ENCODE peak calls at places on chromosome 15, in nine cellular contexts. F is stimulated activated naive CD4-positive, alpha-beta T cell; T is hippocampal formation; S is lower lobe of right lung; V is pancreas; A is body of pancreas; W is GM23338; R is Ammon's horn; P is PC-3. I is an unnamed sample.
A peak's percentile ranks its signal among the peaks of the same experiment; 100 is the strongest.

GRCh38 chr15:74367296-74367854 is at the start of gene CYP11A1:
- DNase-seq in R (no peak), W (no peak), T (no peak), V (no peak), A (no peak), F (no peak), P (no peak), S (no peak), I (no peak)

GRCh38 chr15:70289191-70289955 is 191.7 kb upstream of the TLE3 start:
- DNase-seq in A (peak; percentile 79), F (no peak), P (peak; percentile 31), S (peak; percentile 68), W (peak; percentile 42), V (peak; percentile 30), R (no peak), T (no peak), I (no peak)

GRCh38 chr15:90261811-90262210 is 3.7 kb upstream of the NGRN start:
- DNase-seq in W (no peak), R (no peak), T (no peak), S (no peak), V (no peak), P (peak; percentile 78), F (no peak), A (no peak), I (no peak)

GRCh38 chr15:43792761-43793493 is 807 bp downstream of the SERF2 start:
- DNase-seq in A (peak; percentile 44), S (peak; percentile 67), F (no peak), W (peak; percentile 35), T (no peak), V (peak; percentile 43), R (no peak), P (peak; percentile 20), I (no peak)

GRCh38 chr15:40058476-40059140 is 19.6 kb upstream of the SRP14 start:
- DNase-seq in V (no peak), P (peak; percentile 31), A (no peak), W (no peak), T (no peak), S (no peak), R (no peak), F (no peak), I (no peak)

GRCh38 chr15:67573194-67573593 is 30.7 kb downstream of the MAP2K5 start:
- DNase-seq in R (no peak), W (no peak), P (no peak), A (no peak), V (no peak), F (no peak), T (no peak), S (no peak), I (no peak)

GRCh38 chr15:52331490-52332240 is 36.1 kb upstream of the MYO5C start:
- DNase-seq in F (no peak), W (peak; percentile 33), A (peak; percentile 41), P (peak; percentile 92), R (peak; percentile 67), T (peak; percentile 14), S (no peak), V (peak; percentile 39), I (no peak)

GRCh38 chr15:67512140-67512539 is 8.8 kb upstream of the C15orf61 start:
- DNase-seq in W (no peak), P (no peak), R (no peak), A (no peak), V (no peak), T (no peak), F (no peak), S (no peak), I (no peak)

GRCh38 chr15:65847977-65848376 is 21.3 kb upstream of the RAB11A start:
- DNase-seq in V (no peak), P (no peak), A (no peak), F (no peak), T (no peak), R (no peak), W (no peak), S (no peak), I (no peak)

GRCh38 chr15:96330450-96331140 is at the start of gene NR2F2:
- DNase-seq in S (peak; percentile 97), P (peak; percentile 97), R (peak; percentile 97), W (peak; percentile 98), A (peak; percentile 98), V (peak; percentile 95), F (no peak), T (peak; percentile 80), I (no peak)

GRCh38 chr15:52066842-52067544 is 45.6 kb downstream of the BCL2L10 start:
- DNase-seq in T (no peak), V (no peak), R (no peak), S (no peak), A (no peak), P (no peak), W (no peak), F (no peak), I (no peak)

GRCh38 chr15:51907136-51907862 is 64.3 kb downstream of the LEO1 start:
- DNase-seq in F (no peak), P (peak; percentile 98), S (no peak), V (peak; percentile 85), R (no peak), A (peak; percentile 85), T (no peak), W (peak; percentile 60), I (no peak)

GRCh38 chr15:63752075-63752684 is 81.6 kb downstream of the HERC1 start:
- DNase-seq in V (peak; percentile 37), T (peak; percentile 33), S (no peak), R (peak; percentile 72), P (peak; percentile 68), F (peak; percentile 6), W (peak; percentile 71), A (peak; percentile 28), I (peak; percentile 24)

GRCh38 chr15:92625297-92625980 is 30.1 kb downstream of the FAM174B start:
- DNase-seq in F (no peak), S (no peak), W (no peak), T (peak; percentile 50), R (no peak), A (peak; percentile 38), V (no peak), P (peak; percentile 67), I (no peak)

GRCh38 chr15:50224606-50225005 is 40.9 kb downstream of the HDC start:
- DNase-seq in S (no peak), P (no peak), A (no peak), W (no peak), V (no peak), F (no peak), R (no peak), T (no peak), I (no peak)

GRCh38 chr15:60591491-60592385 is 112.8 kb upstream of the ICE2 start:
- DNase-seq in A (peak; percentile 54), R (peak; percentile 40), V (peak; percentile 69), P (no peak), T (no peak), W (peak; percentile 74), S (peak; percentile 69), F (peak; percentile 34), I (no peak)

GRCh38 chr15:33852094-33852493 is 116.2 kb upstream of the CHRM5 start:
- DNase-seq in W (no peak), V (no peak), S (no peak), T (no peak), P (no peak), R (no peak), F (no peak), A (no peak), I (no peak)

GRCh38 chr15:39814487-39814886 is 31.8 kb upstream of the FSIP1 start:
- DNase-seq in P (no peak), A (no peak), W (no peak), S (no peak), V (no peak), T (no peak), R (no peak), F (no peak), I (no peak)

GRCh38 chr15:42111924-42112323 is 17.6 kb upstream of the PLA2G4D start:
- DNase-seq in F (no peak), W (no peak), V (no peak), R (peak; percentile 55), P (no peak), T (no peak), S (no peak), A (no peak), I (no peak)

GRCh38 chr15:42558739-42559138 is 10.1 kb downstream of the HAUS2 start:
- DNase-seq in T (no peak), P (no peak), R (no peak), V (no peak), F (no peak), S (no peak), A (no peak), W (no peak), I (no peak)

GRCh38 chr15:37516628-37517027 is 416.3 kb upstream of the MEIS2 start:
- DNase-seq in F (no peak), P (no peak), W (no peak), V (no peak), S (no peak), R (no peak), A (no peak), T (no peak), I (no peak)

GRCh38 chr15:50109086-50109987 is 9.7 kb downstream of the ATP8B4 start:
- DNase-seq in V (no peak), S (no peak), P (no peak), R (peak; percentile 24), A (no peak), F (no peak), T (no peak), W (no peak), I (no peak)

GRCh38 chr15:90358124-90359033 is 6.3 kb downstream of the ZNF774 start:
- DNase-seq in F (no peak), R (no peak), V (no peak), W (no peak), T (no peak), A (no peak), P (peak; percentile 29), S (no peak), I (no peak)

GRCh38 chr15:82890338-82891024 is 62.0 kb downstream of the HOMER2 start:
- DNase-seq in T (no peak), P (no peak), R (no peak), W (no peak), A (no peak), V (peak; percentile 8), S (no peak), F (no peak), I (no peak)

GRCh38 chr15:67828969-67829646 is 3.8 kb downstream of the SKOR1 start:
- DNase-seq in T (no peak), A (no peak), R (no peak), V (no peak), S (no peak), W (peak; percentile 39), F (no peak), P (no peak), I (no peak)

GRCh38 chr15:80264031-80264430 is 12.0 kb upstream of the CTXND1 start:
- DNase-seq in A (no peak), T (no peak), P (peak; percentile 30), S (no peak), V (no peak), F (no peak), R (no peak), W (peak; percentile 46), I (no peak)

GRCh38 chr15:55774113-55774970 is 31.4 kb upstream of the PRTG start:
- DNase-seq in P (peak; percentile 60), S (no peak), F (no peak), W (peak; percentile 86), V (peak; percentile 23), T (no peak), R (no peak), A (peak; percentile 21), I (no peak)

GRCh38 chr15:35545316-35545824 is 595 bp downstream of the DPH6 start:
- DNase-seq in R (peak; percentile 52), V (peak; percentile 45), S (peak; percentile 63), P (peak; percentile 38), F (no peak), W (peak; percentile 50), A (peak; percentile 44), T (no peak), I (no peak)

GRCh38 chr15:78302579-78302978 is 3.2 kb upstream of the SKIC8 start:
- DNase-seq in V (no peak), R (no peak), P (peak; percentile 67), W (no peak), T (no peak), F (no peak), A (no peak), S (no peak), I (no peak)

GRCh38 chr15:85414495-85414894 is 34.1 kb downstream of the AKAP13 start:
- DNase-seq in W (no peak), F (no peak), A (no peak), S (no peak), P (peak; percentile 25), R (peak; percentile 19), V (no peak), T (peak; percentile 35), I (no peak)

GRCh38 chr15:42727740-42728355 is 9.1 kb downstream of the CDAN1 start:
- DNase-seq in V (peak; percentile 9), S (peak; percentile 80), A (no peak), R (no peak), P (no peak), T (no peak), F (no peak), W (no peak), I (no peak)